ENCODE peak calls at places on chromosomes 4 and X, in nine cellular contexts. One of them, this sample, is unnamed.

GRCh38 chrX:254630-255215 is 26.5 kb upstream of the PLCXD1 start:
- DNase-seq in stimulated activated CD4-positive, alpha-beta T cell treated with anti-CD3 and anti-CD28 coated beads, Interleukin-2, amount 100 ng/mL, for 24 hours: no peak
- DNase-seq in EL: no peak
- DNase-seq in amygdala: no peak
- DNase-seq in putamen: no peak
- DNase-seq in epithelial cell of esophagus: no peak
- DNase-seq in NCI-H748 treated with DMSO at 0.1 percent for 48 hours: no peak
- DNase-seq in skeletal muscle cell: no peak
- DNase-seq in endothelial cell: no peak
- DNase-seq in this sample: no peak

GRCh38 chrX:107656965-107657364 is 28.7 kb downstream of the PRPS1 start:
- DNase-seq in NCI-H748 treated with DMSO at 0.1 percent for 48 hours: no peak
- DNase-seq in stimulated activated CD4-positive, alpha-beta T cell treated with anti-CD3 and anti-CD28 coated beads, Interleukin-2, amount 100 ng/mL, for 24 hours: no peak
- DNase-seq in epithelial cell of esophagus: no peak
- DNase-seq in skeletal muscle cell: no peak
- DNase-seq in putamen: no peak
- DNase-seq in endothelial cell: no peak
- DNase-seq in amygdala: no peak
- DNase-seq in EL: no peak
- DNase-seq in this sample: no peak

GRCh38 chr4:148023782-148024181 is 291.9 kb downstream of the ARHGAP10 start:
- DNase-seq in putamen: no peak
- DNase-seq in stimulated activated CD4-positive, alpha-beta T cell treated with anti-CD3 and anti-CD28 coated beads, Interleukin-2, amount 100 ng/mL, for 24 hours: no peak
- DNase-seq in EL: no peak
- DNase-seq in NCI-H748 treated with DMSO at 0.1 percent for 48 hours: no peak
- DNase-seq in skeletal muscle cell: no peak
- DNase-seq in amygdala: no peak
- DNase-seq in epithelial cell of esophagus: no peak
- DNase-seq in endothelial cell: no peak
- DNase-seq in this sample: no peak

GRCh38 chrX:47574096-47574553 is 8.1 kb upstream of the TIMP1 start:
- DNase-seq in stimulated activated CD4-positive, alpha-beta T cell treated with anti-CD3 and anti-CD28 coated beads, Interleukin-2, amount 100 ng/mL, for 24 hours: no peak
- DNase-seq in putamen: no peak
- DNase-seq in endothelial cell: no peak
- DNase-seq in NCI-H748 treated with DMSO at 0.1 percent for 48 hours: no peak
- DNase-seq in epithelial cell of esophagus: no peak
- DNase-seq in skeletal muscle cell: no peak
- DNase-seq in EL: no peak
- DNase-seq in amygdala: no peak
- DNase-seq in this sample: no peak

GRCh38 chr4:37767546-37767945 is 58.9 kb upstream of the PGM2 start:
- DNase-seq in EL: peak
- DNase-seq in amygdala: no peak
- DNase-seq in epithelial cell of esophagus: peak
- DNase-seq in NCI-H748 treated with DMSO at 0.1 percent for 48 hours: peak
- DNase-seq in skeletal muscle cell: peak
- DNase-seq in endothelial cell: no peak
- DNase-seq in putamen: no peak
- DNase-seq in stimulated activated CD4-positive, alpha-beta T cell treated with anti-CD3 and anti-CD28 coated beads, Interleukin-2, amount 100 ng/mL, for 24 hours: no peak
- DNase-seq in this sample: no peak

GRCh38 chr4:27198971-27199370 is 338.3 kb downstream of the STIM2 start:
- DNase-seq in amygdala: no peak
- DNase-seq in skeletal muscle cell: no peak
- DNase-seq in NCI-H748 treated with DMSO at 0.1 percent for 48 hours: no peak
- DNase-seq in EL: no peak
- DNase-seq in putamen: no peak
- DNase-seq in stimulated activated CD4-positive, alpha-beta T cell treated with anti-CD3 and anti-CD28 coated beads, Interleukin-2, amount 100 ng/mL, for 24 hours: no peak
- DNase-seq in epithelial cell of esophagus: no peak
- DNase-seq in endothelial cell: no peak
- DNase-seq in this sample: no peak

GRCh38 chrX:45714864-45715263 is 514.2 kb upstream of the DIPK2B start:
- DNase-seq in putamen: no peak
- DNase-seq in epithelial cell of esophagus: peak
- DNase-seq in amygdala: no peak
- DNase-seq in endothelial cell: no peak
- DNase-seq in EL: peak
- DNase-seq in skeletal muscle cell: peak
- DNase-seq in stimulated activated CD4-positive, alpha-beta T cell treated with anti-CD3 and anti-CD28 coated beads, Interleukin-2, amount 100 ng/mL, for 24 hours: peak
- DNase-seq in NCI-H748 treated with DMSO at 0.1 percent for 48 hours: no peak
- DNase-seq in this sample: peak

GRCh38 chr4:98446499-98447375 is 185.6 kb downstream of the RAP1GDS1 start:
- DNase-seq in epithelial cell of esophagus: peak
- DNase-seq in stimulated activated CD4-positive, alpha-beta T cell treated with anti-CD3 and anti-CD28 coated beads, Interleukin-2, amount 100 ng/mL, for 24 hours: peak
- DNase-seq in EL: no peak
- DNase-seq in skeletal muscle cell: peak
- DNase-seq in NCI-H748 treated with DMSO at 0.1 percent for 48 hours: no peak
- DNase-seq in putamen: no peak
- DNase-seq in endothelial cell: no peak
- DNase-seq in amygdala: no peak
- DNase-seq in this sample: peak

GRCh38 chr4:72555377-72555831 is 13.6 kb downstream of the ADAMTS3 start:
- DNase-seq in NCI-H748 treated with DMSO at 0.1 percent for 48 hours: no peak
- DNase-seq in epithelial cell of esophagus: no peak
- DNase-seq in skeletal muscle cell: no peak
- DNase-seq in putamen: no peak
- DNase-seq in amygdala: no peak
- DNase-seq in EL: no peak
- DNase-seq in stimulated activated CD4-positive, alpha-beta T cell treated with anti-CD3 and anti-CD28 coated beads, Interleukin-2, amount 100 ng/mL, for 24 hours: no peak
- DNase-seq in endothelial cell: no peak
- DNase-seq in this sample: no peak

GRCh38 chr4:18111100-18111499 is 89.5 kb upstream of the LCORL start:
- DNase-seq in endothelial cell: no peak
- DNase-seq in stimulated activated CD4-positive, alpha-beta T cell treated with anti-CD3 and anti-CD28 coated beads, Interleukin-2, amount 100 ng/mL, for 24 hours: no peak
- DNase-seq in skeletal muscle cell: no peak
- DNase-seq in putamen: no peak
- DNase-seq in epithelial cell of esophagus: peak
- DNase-seq in amygdala: no peak
- DNase-seq in NCI-H748 treated with DMSO at 0.1 percent for 48 hours: no peak
- DNase-seq in EL: no peak
- DNase-seq in this sample: no peak